ENCODE peak calls at places on chromosomes 13 and 19, in six cellular contexts. S is type B pancreatic cell, U is C1 segment of cervical spinal cord, C is frontal cortex, K is activated T-helper 1 cell treated with Interleukin-2 at 50 U/mL for 16 hours, E is HuH-7.5. W is an unnamed sample.

GRCh38 chr13:40275636-40276035 is 390.8 kb downstream of the FOXO1 start:
- DNase-seq in S (no peak), U (no peak), C (no peak), K (no peak), E (no peak), W (no peak)

GRCh38 chr19:13043285-13043684 is 48.0 kb downstream of the NFIX start:
- DNase-seq in S (no peak), U (no peak), C (no peak), K (no peak), E (no peak), W (no peak)

GRCh38 chr19:41707502-41707812 is 969 bp upstream of the CEACAM5 start:
- DNase-seq in S (peak), U (no peak), C (no peak), K (no peak), E (no peak), W (no peak)

GRCh38 chr19:8352134-8352827 is 9.2 kb upstream of the KANK3 start:
- DNase-seq in S (no peak), U (no peak), C (no peak), K (no peak), E (no peak), W (no peak)

GRCh38 chr13:24208314-24208713 is 47.8 kb downstream of the SPATA13 start:
- DNase-seq in S (no peak), U (no peak), C (no peak), K (no peak), E (no peak), W (no peak)

GRCh38 chr19:51327066-51327985 is 14.6 kb downstream of the VSIG10L start:
- DNase-seq in S (no peak), U (no peak), C (peak), K (no peak), E (no peak), W (no peak)

GRCh38 chr19:43619262-43620060 is at the start of gene ZNF428:
- DNase-seq in S (peak), U (peak), C (peak), K (peak), E (peak), W (peak)

GRCh38 chr13:57739089-57739488 is 107.5 kb downstream of the PCDH17 start:
- DNase-seq in S (no peak), U (no peak), C (no peak), K (no peak), E (no peak), W (no peak)

GRCh38 chr19:17681505-17682125 is 6.5 kb downstream of the UNC13A start:
- DNase-seq in S (no peak), U (no peak), C (no peak), K (no peak), E (no peak), W (no peak)

GRCh38 chr19:50046649-50047503 is 21.1 kb downstream of the ZNF473 start:
- DNase-seq in S (no peak), U (peak), C (peak), K (peak), E (no peak), W (no peak)

GRCh38 chr19:49808762-49809154 is 4.3 kb downstream of the FUZ start:
- DNase-seq in S (peak), U (peak), C (peak), K (peak), E (peak), W (peak)

GRCh38 chr13:113750554-113751399 is 8.2 kb upstream of the TMEM255B start:
- DNase-seq in S (no peak), U (no peak), C (no peak), K (no peak), E (no peak), W (no peak)

GRCh38 chr13:111659236-111659635 is 338.8 kb downstream of the TEX29 start:
- DNase-seq in S (peak), U (no peak), C (no peak), K (no peak), E (no peak), W (no peak)

GRCh38 chr19:32708457-32708856 is 11.1 kb upstream of the TDRD12 start:
- DNase-seq in S (no peak), U (no peak), C (no peak), K (no peak), E (no peak), W (no peak)

GRCh38 chr19:51600940-51601575 is 29.1 kb downstream of the SIGLEC5 start:
- DNase-seq in S (no peak), U (no peak), C (no peak), K (no peak), E (no peak), W (no peak)

GRCh38 chr13:70253411-70253810 is 145.2 kb upstream of the KLHL1 start:
- DNase-seq in S (no peak), U (no peak), C (no peak), K (no peak), E (no peak), W (no peak)

GRCh38 chr13:21638319-21639282 is 32.3 kb upstream of the FGF9 start:
- DNase-seq in S (no peak), U (no peak), C (peak), K (no peak), E (no peak), W (no peak)

GRCh38 chr13:21395953-21396352 is 63.1 kb downstream of the ZDHHC20 start:
- DNase-seq in S (no peak), U (no peak), C (no peak), K (peak), E (no peak), W (no peak)

GRCh38 chr13:43545317-43545874 is 241.4 kb downstream of the ENOX1 start:
- DNase-seq in S (no peak), U (no peak), C (no peak), K (no peak), E (no peak), W (no peak)

GRCh38 chr19:55264531-55264930 is 5.7 kb upstream of the PPP6R1 start:
- DNase-seq in S (no peak), U (no peak), C (no peak), K (no peak), E (no peak), W (no peak)

GRCh38 chr13:100883453-100883852 is 208.9 kb upstream of the TMTC4 start:
- DNase-seq in S (no peak), U (no peak), C (no peak), K (no peak), E (no peak), W (no peak)

GRCh38 chr13:83057119-83057518 is 825.2 kb downstream of the SLITRK1 start:
- DNase-seq in S (no peak), U (no peak), C (no peak), K (no peak), E (no peak), W (no peak)

GRCh38 chr19:19554074-19555023 is 16.3 kb downstream of the CILP2 start:
- DNase-seq in S (no peak), U (no peak), C (peak), K (peak), E (no peak), W (peak)

GRCh38 chr19:13117176-13117771 is 734 bp upstream of the TRMT1 start:
- DNase-seq in S (no peak), U (no peak), C (no peak), K (no peak), E (no peak), W (no peak)

GRCh38 chr19:40530091-40530901 is 46.4 kb upstream of the SHKBP1 start:
- DNase-seq in S (no peak), U (no peak), C (peak), K (no peak), E (peak), W (peak)

GRCh38 chr13:94390881-94391280 is 88.6 kb downstream of the DCT start:
- DNase-seq in S (no peak), U (no peak), C (no peak), K (no peak), E (no peak), W (no peak)

GRCh38 chr13:113539822-113540221 is 44.7 kb upstream of the TFDP1 start:
- DNase-seq in S (no peak), U (no peak), C (no peak), K (no peak), E (no peak), W (no peak)

GRCh38 chr19:30066781-30067759 is 125.0 kb downstream of the URI1 start:
- DNase-seq in S (peak), U (no peak), C (no peak), K (no peak), E (no peak), W (no peak)

GRCh38 chr13:110187501-110188161 is 119.3 kb downstream of the COL4A1 start:
- DNase-seq in S (no peak), U (no peak), C (no peak), K (no peak), E (no peak), W (no peak)

GRCh38 chr13:39035204-39035603 is 2.7 kb downstream of the PROSER1 start:
- DNase-seq in S (no peak), U (no peak), C (no peak), K (no peak), E (no peak), W (no peak)

GRCh38 chr19:18408053-18408476 is 10.6 kb upstream of the LRRC25 start:
- DNase-seq in S (no peak), U (no peak), C (no peak), K (no peak), E (no peak), W (no peak)

W was measured in 8988T.